ENCODE peak calls at places on chromosomes 1 and 21, in four cellular contexts. One of them, this sample, is unnamed.

GRCh38 chr1:7388141-7388487 is 383.0 kb upstream of the VAMP3 start:
- DNase-seq in HepG2: no peak
- DNase-seq in HCT116: no peak
- DNase-seq in SK-N-SH: peak
- DNase-seq in this sample: no peak

GRCh38 chr1:221708076-221708571 is 33.8 kb downstream of the DUSP10 start:
- DNase-seq in HepG2: no peak
- DNase-seq in HCT116: no peak
- DNase-seq in SK-N-SH: peak
- DNase-seq in this sample: peak

GRCh38 chr1:150567341-150567716 is 12.1 kb downstream of the MCL1 start:
- DNase-seq in SK-N-SH: no peak
- DNase-seq in HCT116: no peak
- DNase-seq in HepG2: no peak
- DNase-seq in this sample: no peak

GRCh38 chr1:218815076-218815475 is 358.6 kb upstream of the LYPLAL1 start:
- DNase-seq in SK-N-SH: no peak
- DNase-seq in HCT116: no peak
- DNase-seq in HepG2: no peak
- DNase-seq in this sample: no peak

GRCh38 chr1:30315185-30315960 is 408.0 kb downstream of the MATN1 start:
- DNase-seq in HCT116: peak
- DNase-seq in SK-N-SH: no peak
- DNase-seq in HepG2: no peak
- DNase-seq in this sample: no peak

GRCh38 chr1:37498872-37499617 is 15.5 kb downstream of the MEAF6 start:
- DNase-seq in HepG2: no peak
- DNase-seq in HCT116: no peak
- DNase-seq in SK-N-SH: peak
- DNase-seq in this sample: peak

GRCh38 chr1:22364326-22364650 is 87.4 kb upstream of the ZBTB40 start:
- DNase-seq in HepG2: no peak
- DNase-seq in SK-N-SH: no peak
- DNase-seq in HCT116: no peak
- DNase-seq in this sample: no peak

GRCh38 chr1:6234502-6235295 is 1.1 kb downstream of the ICMT start:
- DNase-seq in SK-N-SH: no peak
- DNase-seq in HCT116: no peak
- DNase-seq in HepG2: no peak
- DNase-seq in this sample: no peak

GRCh38 chr1:234608720-234609527 is 1.1 kb downstream of the IRF2BP2 start:
- DNase-seq in HCT116: no peak
- DNase-seq in SK-N-SH: no peak
- DNase-seq in HepG2: no peak
- DNase-seq in this sample: peak

GRCh38 chr21:38804030-38804616 is 1.6 kb upstream of the ETS2 start:
- DNase-seq in HCT116: no peak
- DNase-seq in HepG2: no peak
- DNase-seq in SK-N-SH: no peak
- DNase-seq in this sample: no peak

GRCh38 chr1:16468558-16468957 is 28.0 kb downstream of the NECAP2 start:
- DNase-seq in HepG2: no peak
- DNase-seq in SK-N-SH: no peak
- DNase-seq in HCT116: no peak
- DNase-seq in this sample: no peak

GRCh38 chr1:210347112-210347511 is 18.4 kb downstream of the HHAT start:
- DNase-seq in HCT116: no peak
- DNase-seq in HepG2: no peak
- DNase-seq in SK-N-SH: no peak
- DNase-seq in this sample: no peak

GRCh38 chr1:1554926-1555915 is 14.8 kb upstream of the TMEM240 start:
- DNase-seq in SK-N-SH: no peak
- DNase-seq in HCT116: no peak
- DNase-seq in HepG2: no peak
- DNase-seq in this sample: peak

GRCh38 chr1:227355542-227356270 is 37.4 kb upstream of the CDC42BPA start:
- DNase-seq in HepG2: no peak
- DNase-seq in HCT116: no peak
- DNase-seq in SK-N-SH: no peak
- DNase-seq in this sample: no peak

GRCh38 chr1:21596628-21597027 is 72.5 kb downstream of the RAP1GAP start:
- DNase-seq in HepG2: no peak
- DNase-seq in HCT116: no peak
- DNase-seq in SK-N-SH: no peak
- DNase-seq in this sample: no peak

GRCh38 chr1:246165826-246166709 is 341.0 kb downstream of the SMYD3 start:
- DNase-seq in HepG2: peak
- DNase-seq in SK-N-SH: no peak
- DNase-seq in HCT116: no peak
- DNase-seq in this sample: peak

GRCh38 chr1:33311706-33312412 is 9.0 kb downstream of the A3GALT2 start:
- DNase-seq in HCT116: no peak
- DNase-seq in SK-N-SH: no peak
- DNase-seq in HepG2: no peak
- DNase-seq in this sample: no peak

GRCh38 chr1:172122381-172122780 is 281.1 kb downstream of the DNM3 start:
- DNase-seq in HepG2: no peak
- DNase-seq in HCT116: no peak
- DNase-seq in SK-N-SH: no peak
- DNase-seq in this sample: no peak

GRCh38 chr1:22880174-22880601 is 92.5 kb downstream of the LACTBL1 start:
- DNase-seq in SK-N-SH: no peak
- DNase-seq in HCT116: no peak
- DNase-seq in HepG2: no peak
- DNase-seq in this sample: no peak

GRCh38 chr1:31036749-31037500 is 28.6 kb downstream of the PUM1 start:
- DNase-seq in SK-N-SH: no peak
- DNase-seq in HCT116: no peak
- DNase-seq in HepG2: no peak
- DNase-seq in this sample: no peak

GRCh38 chr1:50369830-50370229 is 53.4 kb downstream of the DMRTA2 start:
- DNase-seq in HCT116: no peak
- DNase-seq in HepG2: peak
- DNase-seq in SK-N-SH: no peak
- DNase-seq in this sample: no peak

DNA sequence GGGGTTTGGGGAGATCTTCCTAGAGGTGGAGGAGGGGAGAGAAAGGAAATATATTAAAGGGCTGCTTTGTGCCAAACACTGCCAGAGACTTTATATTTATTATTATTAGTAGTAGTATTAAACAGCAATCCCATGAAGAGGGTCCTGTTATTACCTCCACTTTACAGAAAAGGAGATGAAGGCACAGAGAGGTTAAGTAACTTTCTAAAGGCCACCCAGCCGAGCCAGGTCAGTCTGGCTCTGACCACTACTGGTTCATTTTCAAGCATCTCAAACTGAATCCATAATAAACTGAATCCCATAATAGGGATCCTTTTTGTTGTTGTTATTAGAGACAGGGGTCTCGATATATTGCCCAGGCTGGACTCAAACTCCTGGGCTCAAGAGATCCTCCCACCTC is 12.6 kb downstream of the NCMAP start:
- DNase-seq in HCT116: no peak
- DNase-seq in SK-N-SH: no peak
- DNase-seq in HepG2: no peak
- DNase-seq in this sample: no peak
- TF ChIP-seq ELF1 in HCT116: no peak
- TF ChIP-seq ELF1 in SK-N-SH: no peak
- TF ChIP-seq ELF1 in HepG2: no peak
- TF ChIP-seq ELF1 in this sample: no peak

GRCh38 chr1:198633675-198634121 is 5.1 kb upstream of the PTPRC start:
- DNase-seq in HCT116: no peak
- DNase-seq in SK-N-SH: no peak
- DNase-seq in HepG2: no peak
- DNase-seq in this sample: no peak
- TF ChIP-seq ELF1 in HCT116: no peak
- TF ChIP-seq ELF1 in SK-N-SH: no peak
- TF ChIP-seq ELF1 in HepG2: no peak
- TF ChIP-seq ELF1 in this sample: no peak

DNA sequence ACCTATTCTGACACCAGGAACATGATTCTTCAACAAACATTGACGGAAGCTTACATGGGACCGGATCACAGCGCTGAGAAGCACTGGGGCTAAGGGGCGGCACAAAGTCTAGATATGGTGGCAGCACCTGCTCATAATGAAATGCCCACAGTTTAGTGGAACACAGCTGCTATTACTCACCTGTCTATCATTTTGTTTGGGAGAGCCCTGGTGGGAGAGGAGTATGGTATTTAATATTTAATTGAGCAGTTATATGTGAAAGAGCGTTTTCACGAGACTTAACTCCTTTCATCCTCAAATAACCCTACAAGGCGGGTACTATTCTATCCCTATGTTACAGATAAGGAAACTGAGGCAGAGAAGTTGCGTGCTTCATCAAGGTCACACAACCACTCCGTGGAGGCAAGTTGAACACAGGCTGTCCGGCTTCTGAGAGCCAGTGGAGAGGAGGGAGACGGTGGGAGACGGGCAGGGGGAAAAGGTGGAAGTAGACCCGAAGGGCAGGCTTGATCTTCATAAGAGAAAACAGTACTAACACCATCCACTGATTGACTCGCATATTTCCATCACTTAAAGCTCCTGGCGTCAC is 789 bp upstream of the TSNAX start:
- DNase-seq in HCT116: no peak
- DNase-seq in SK-N-SH: no peak
- DNase-seq in HepG2: no peak
- DNase-seq in this sample: peak
- TF ChIP-seq ELF1 in HCT116: no peak
- TF ChIP-seq ELF1 in SK-N-SH: no peak
- TF ChIP-seq ELF1 in HepG2: no peak
- TF ChIP-seq ELF1 in this sample: no peak

GRCh38 chr1:217336724-217337123 is 294.2 kb downstream of the GPATCH2 start:
- DNase-seq in HepG2: no peak
- DNase-seq in HCT116: no peak
- DNase-seq in SK-N-SH: no peak
- DNase-seq in this sample: no peak

GRCh38 chr1:217332426-217333065 is 298.3 kb downstream of the GPATCH2 start:
- DNase-seq in HCT116: no peak
- DNase-seq in SK-N-SH: no peak
- DNase-seq in HepG2: no peak
- DNase-seq in this sample: no peak

GRCh38 chr1:217331698-217332097 is 299.2 kb downstream of the GPATCH2 start:
- DNase-seq in HepG2: no peak
- DNase-seq in HCT116: no peak
- DNase-seq in SK-N-SH: no peak
- DNase-seq in this sample: no peak

GRCh38 chr1:217333939-217334338 is 297.0 kb downstream of the GPATCH2 start:
- DNase-seq in SK-N-SH: peak
- DNase-seq in HepG2: peak
- DNase-seq in HCT116: peak
- DNase-seq in this sample: peak
- TF ChIP-seq ELF1 in SK-N-SH: no peak
- TF ChIP-seq ELF1 in HepG2: no peak
- TF ChIP-seq ELF1 in HCT116: no peak
- TF ChIP-seq ELF1 in this sample: no peak

GRCh38 chr1:11158720-11159321 is 30.3 kb upstream of the ANGPTL7 start:
- DNase-seq in HepG2: no peak
- DNase-seq in SK-N-SH: no peak
- DNase-seq in HCT116: no peak
- DNase-seq in this sample: no peak
- TF ChIP-seq ELF1 in HepG2: no peak
- TF ChIP-seq ELF1 in SK-N-SH: no peak
- TF ChIP-seq ELF1 in HCT116: no peak
- TF ChIP-seq ELF1 in this sample: no peak

GRCh38 chr1:93958351-93959101 is 49.3 kb upstream of the GCLM start:
- DNase-seq in HCT116: no peak
- DNase-seq in HepG2: no peak
- DNase-seq in SK-N-SH: no peak
- DNase-seq in this sample: no peak
- TF ChIP-seq ELF1 in HCT116: no peak
- TF ChIP-seq ELF1 in HepG2: no peak
- TF ChIP-seq ELF1 in SK-N-SH: no peak
- TF ChIP-seq ELF1 in this sample: no peak